ENCODE peak calls at places on chromosome 1, in six cellular contexts. U is G401; D is NCI-H2081; M is activated gamma-delta T cell treated with Interleukin-2 at 50 U/mL for 16 hours; W is epithelial cell of esophagus; A is activated naive CD4-positive, alpha-beta T cell. K is an unnamed sample.

GRCh38 chr1:109265741-109266330 is 16.5 kb downstream of the CELSR2 start:
- DNase-seq in U (no peak), D (no peak), M (no peak), W (no peak), A (no peak), K (no peak)

GRCh38 chr1:9289090-9289534 is 3.6 kb upstream of the SPSB1 start:
- DNase-seq in U (peak; percentile 31), D (peak; percentile 68), M (peak; percentile 86), W (peak; percentile 75), A (peak; percentile 89), K (peak; percentile 67)

GRCh38 chr1:54323324-54323739 is 82.9 kb downstream of the SSBP3 start:
- DNase-seq in U (no peak), D (no peak), M (no peak), W (peak; percentile 96), A (no peak), K (peak; percentile 48)

GRCh38 chr1:2526824-2527552 is 592 bp upstream of the PANK4 start:
- DNase-seq in U (no peak), D (no peak), M (peak; percentile 34), W (peak; percentile 85), A (peak; percentile 34), K (peak; percentile 25)

GRCh38 chr1:244218220-244218619 is 167.1 kb downstream of the ZBTB18 start:
- DNase-seq in U (no peak), D (no peak), M (no peak), W (no peak), A (no peak), K (no peak)

GRCh38 chr1:1006305-1007159 is 6.6 kb upstream of the HES4 start:
- DNase-seq in U (no peak), D (no peak), M (no peak), W (no peak), A (no peak), K (no peak)

GRCh38 chr1:35707253-35708178 is 11.2 kb downstream of the C1orf216 start:
- DNase-seq in U (no peak), D (peak; percentile 83), M (peak; percentile 46), W (no peak), A (no peak), K (no peak)

GRCh38 chr1:9018372-9018771 is 7.9 kb downstream of the SLC2A7 start:
- DNase-seq in U (no peak), D (no peak), M (no peak), W (no peak), A (no peak), K (no peak)

GRCh38 chr1:112697781-112698201 is 9.1 kb downstream of the RHOC start:
- DNase-seq in U (no peak), D (no peak), M (no peak), W (no peak), A (no peak), K (no peak)

GRCh38 chr1:80656011-80656627 is 1144.6 kb upstream of the ADGRL2 start:
- DNase-seq in U (no peak), D (peak; percentile 41), M (no peak), W (peak; percentile 60), A (no peak), K (peak; percentile 83)

GRCh38 chr1:61253059-61253735 is 170.8 kb downstream of the NFIA start:
- DNase-seq in U (peak; percentile 75), D (peak; percentile 39), M (peak; percentile 4), W (peak; percentile 79), A (no peak), K (peak; percentile 82)

GRCh38 chr1:159000627-159001026 is 9.1 kb upstream of the IFI16 start:
- DNase-seq in U (peak; percentile 10), D (peak; percentile 28), M (no peak), W (peak; percentile 93), A (no peak), K (peak; percentile 93)

GRCh38 chr1:63843884-63844283 is 70.1 kb downstream of the ROR1 start:
- DNase-seq in U (no peak), D (no peak), M (no peak), W (no peak), A (no peak), K (no peak)

GRCh38 chr1:1198423-1199140 is 7.8 kb downstream of the TNFRSF18 start:
- DNase-seq in U (no peak), D (no peak), M (no peak), W (no peak), A (no peak), K (no peak)

GRCh38 chr1:119314001-119314796 is 54.4 kb upstream of the HAO2 start:
- DNase-seq in U (no peak), D (no peak), M (no peak), W (peak; percentile 84), A (no peak), K (no peak)

GRCh38 chr1:1199961-1200875 is 6.2 kb downstream of the TNFRSF18 start:
- DNase-seq in U (no peak), D (no peak), M (no peak), W (no peak), A (no peak), K (no peak)

GRCh38 chr1:67682659-67683197 is 2.3 kb upstream of the GADD45A start:
- DNase-seq in U (no peak), D (no peak), M (no peak), W (peak; percentile 95), A (no peak), K (peak; percentile 82)

GRCh38 chr1:11753555-11754208 is 8.3 kb upstream of the C1orf167 start:
- DNase-seq in U (no peak), D (no peak), M (no peak), W (no peak), A (no peak), K (peak; percentile 28)

GRCh38 chr1:220908757-220909156 is 29.5 kb downstream of the HLX start:
- DNase-seq in U (no peak), D (peak; percentile 24), M (no peak), W (peak; percentile 13), A (no peak), K (peak; percentile 59)

GRCh38 chr1:164771568-164772350 is 212.8 kb downstream of the PBX1 start:
- DNase-seq in U (no peak), D (no peak), M (no peak), W (peak; percentile 88), A (no peak), K (peak; percentile 88)

GRCh38 chr1:28313710-28314510 is 14.9 kb upstream of the MED18 start:
- DNase-seq in U (no peak), D (no peak), M (no peak), W (peak; percentile 85), A (no peak), K (peak; percentile 95)

GRCh38 chr1:67726224-67726623 is 41.2 kb downstream of the GADD45A start:
- DNase-seq in U (no peak), D (no peak), M (no peak), W (peak; percentile 85), A (no peak), K (no peak)

GRCh38 chr1:100528861-100529260 is 9.1 kb upstream of the GPR88 start:
- DNase-seq in U (no peak), D (no peak), M (no peak), W (no peak), A (no peak), K (no peak)

GRCh38 chr1:151583796-151584195 is 28.1 kb upstream of the SNX27 start:
- DNase-seq in U (no peak), D (no peak), M (no peak), W (peak; percentile 25), A (no peak), K (no peak)

GRCh38 chr1:172742599-172743500 is 83.9 kb downstream of the FASLG start:
- DNase-seq in U (peak; percentile 9), D (peak; percentile 57), M (peak; percentile 22), W (peak; percentile 63), A (no peak), K (peak; percentile 43)

GRCh38 chr1:229759037-229759435 is 133.0 kb downstream of the URB2 start:
- DNase-seq in U (no peak), D (no peak), M (no peak), W (no peak), A (no peak), K (no peak)

GRCh38 chr1:180571060-180571831 is 12.5 kb downstream of the OVAAL start:
- DNase-seq in U (no peak), D (no peak), M (no peak), W (peak; percentile 74), A (no peak), K (peak; percentile 28)

K was measured in renal cortical epithelial cell.